ENCODE peak calls at places on chromosome 22, in nine cellular contexts. L, Y, Q, E, M, S, I, G and R are unnamed samples.

GRCh38 chr22:18055619-18056160 is 22.1 kb upstream of the PEX26 start:
- DNase-seq in Q (no peak), S (no peak), G (no peak), M (no peak), L (no peak), I (no peak), Y (no peak), E (no peak), R (no peak)

GRCh38 chr22:49934144-49934890 is 15.9 kb downstream of the CRELD2 start:
- DNase-seq in I (peak), G (no peak), M (peak), S (no peak), Q (no peak), L (peak), Y (peak), E (no peak), R (no peak)

GRCh38 chr22:19478086-19478392 is 954 bp downstream of the UFD1 start:
- DNase-seq in G (no peak), I (no peak), M (no peak), S (no peak), L (no peak), Y (no peak), E (no peak), Q (no peak), R (no peak)

GRCh38 chr22:42468841-42469240 is 36.6 kb upstream of the NFAM1 start:
- DNase-seq in G (no peak), I (no peak), L (peak), S (no peak), M (no peak), Q (no peak), E (no peak), Y (no peak), R (no peak)

GRCh38 chr22:36756746-36757607 is 18.9 kb downstream of the IFT27 start:
- DNase-seq in M (no peak), Q (no peak), I (no peak), E (peak), G (no peak), Y (no peak), L (no peak), S (no peak), R (no peak)

GRCh38 chr22:49676783-49677494 is 150.7 kb downstream of the BRD1 start:
- DNase-seq in L (peak), G (no peak), M (peak), S (no peak), E (peak), Y (no peak), Q (no peak), I (no peak), R (peak)

GRCh38 chr22:47393191-47393590 is 630.7 kb downstream of the TBC1D22A start:
- DNase-seq in Q (no peak), M (no peak), E (peak), G (no peak), L (peak), Y (no peak), S (no peak), I (no peak), R (no peak)

GRCh38 chr22:33112606-33113005 is 54.4 kb upstream of the SYN3 start:
- DNase-seq in L (no peak), Y (no peak), G (no peak), E (no peak), S (no peak), I (no peak), M (no peak), Q (no peak), R (no peak)

GRCh38 chr22:18999416-18999815 is 63.3 kb upstream of the PRODH start:
- DNase-seq in G (no peak), E (no peak), I (no peak), Y (no peak), L (no peak), Q (no peak), M (no peak), S (no peak), R (no peak)

GRCh38 chr22:28180804-28181203 is 261.7 kb upstream of the PITPNB start:
- DNase-seq in L (no peak), M (no peak), S (no peak), E (no peak), Q (no peak), G (no peak), I (no peak), Y (no peak), R (no peak)

GRCh38 chr22:17931400-17931825 is 92.9 kb downstream of the MICAL3 start:
- DNase-seq in L (no peak), M (no peak), Q (no peak), S (no peak), E (peak), Y (peak), G (no peak), I (no peak), R (no peak)

GRCh38 chr22:41504397-41504796 is 35.5 kb downstream of the ACO2 start:
- DNase-seq in L (no peak), G (no peak), I (no peak), E (no peak), Y (no peak), S (no peak), M (no peak), Q (no peak), R (no peak)

GRCh38 chr22:49400136-49400865 is 427.4 kb downstream of the BRD1 start:
- DNase-seq in Y (no peak), G (no peak), Q (no peak), E (peak), S (no peak), I (no peak), M (no peak), L (peak), R (no peak)

GRCh38 chr22:19336133-19337075 is 44.9 kb upstream of the CLTCL1 start:
- DNase-seq in Q (no peak), M (no peak), E (no peak), L (no peak), Y (no peak), I (no peak), G (no peak), S (no peak), R (no peak)

GRCh38 chr22:36544107-36544620 is 15.2 kb upstream of the EIF3D start:
- DNase-seq in S (no peak), G (no peak), M (no peak), I (no peak), L (no peak), Q (no peak), E (no peak), Y (no peak), R (no peak)

GRCh38 chr22:41647771-41648170 is 26.7 kb downstream of the XRCC6 start:
- DNase-seq in G (no peak), L (no peak), Q (no peak), S (no peak), E (no peak), M (no peak), Y (no peak), I (no peak), R (no peak)

GRCh38 chr22:27726726-27727449 is 74.7 kb downstream of the MN1 start:
- DNase-seq in Q (no peak), S (no peak), G (peak), E (peak), I (peak), M (no peak), L (peak), Y (no peak), R (no peak)

GRCh38 chr22:41524283-41524682 is 20.0 kb downstream of the POLR3H start:
- DNase-seq in Q (no peak), E (peak), I (no peak), L (peak), Y (no peak), S (no peak), M (peak), G (no peak), R (no peak)

GRCh38 chr22:28594784-28595324 is 84.8 kb downstream of the TTC28 start:
- DNase-seq in E (no peak), M (no peak), S (no peak), L (no peak), Q (no peak), G (peak), Y (peak), I (peak), R (no peak)

GRCh38 chr22:48422900-48423480 is 1404.7 kb downstream of the BRD1 start:
- DNase-seq in Y (no peak), E (peak), M (no peak), I (no peak), S (no peak), G (no peak), Q (no peak), L (no peak), R (no peak)

GRCh38 chr22:49534386-49534785 is 293.3 kb downstream of the BRD1 start:
- DNase-seq in G (no peak), Y (no peak), I (no peak), S (peak), E (peak), Q (no peak), L (peak), M (no peak), R (no peak)

GRCh38 chr22:20996598-20997535 is 5.1 kb downstream of the THAP7 start:
- DNase-seq in I (no peak), M (no peak), E (no peak), S (no peak), Y (no peak), L (peak), Q (no peak), G (no peak), R (no peak)

GRCh38 chr22:42300286-42301071 is 30.0 kb upstream of the TCF20 start:
- DNase-seq in M (no peak), I (peak), S (no peak), Q (no peak), Y (no peak), G (no peak), L (no peak), E (no peak), R (no peak)

GRCh38 chr22:35882226-35883027 is 146.2 kb downstream of the RBFOX2 start:
- DNase-seq in Q (no peak), S (no peak), Y (peak), I (no peak), G (no peak), M (no peak), E (no peak), L (no peak), R (no peak)

GRCh38 chr22:24117942-24118341 is 63.3 kb upstream of the SUSD2 start:
- DNase-seq in I (no peak), G (peak), S (peak), Q (no peak), M (no peak), L (no peak), Y (peak), E (no peak), R (no peak)
- TF ChIP-seq CTCF in I (no peak), G (no peak), S (no peak), Q (no peak), M (no peak), L (no peak), Y (peak), E (no peak), R (no peak)

DNA sequence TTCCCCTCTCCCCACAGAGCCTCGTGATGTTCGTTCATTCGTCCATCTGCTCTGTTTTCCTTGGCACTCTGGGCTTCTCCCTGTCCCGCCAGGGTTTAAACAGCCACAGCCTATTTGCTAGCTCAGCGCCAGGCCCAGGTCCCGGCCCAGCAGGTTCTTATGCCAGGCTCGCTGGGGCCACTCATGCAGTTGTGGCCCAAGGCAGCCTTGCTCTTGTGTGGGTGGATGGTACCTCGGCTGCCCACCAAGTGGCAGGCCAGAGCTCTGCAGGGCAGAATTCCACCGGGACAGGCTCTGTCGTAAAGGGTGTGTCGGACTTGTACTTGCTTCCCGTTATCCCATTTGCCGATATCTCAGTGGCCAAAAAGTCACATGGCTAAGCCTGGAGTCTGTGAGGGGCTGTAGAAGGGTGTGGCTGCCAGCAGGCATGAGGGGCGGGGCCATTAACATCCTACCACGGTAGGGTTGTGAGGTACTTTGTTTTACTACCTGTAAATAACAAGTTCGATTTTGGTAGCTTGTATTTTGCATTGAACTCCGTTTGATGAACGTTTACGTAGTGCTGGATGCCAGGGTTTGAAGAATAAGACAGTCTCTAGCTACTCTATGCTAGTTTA is 7.9 kb downstream of the FAM118A start:
- DNase-seq in S (peak), Q (no peak), E (no peak), M (no peak), Y (peak), G (peak), L (no peak), I (peak), R (no peak)
- TF ChIP-seq CTCF in S (no peak), Q (peak), E (peak), M (no peak), Y (peak), G (peak), L (peak), I (peak), R (no peak)

GRCh38 chr22:23769321-23769965 is 1.7 kb upstream of the CHCHD10 start:
- DNase-seq in G (no peak), M (no peak), S (no peak), Q (no peak), E (no peak), L (no peak), Y (no peak), I (peak), R (no peak)

GRCh38 chr22:23774114-23774921 is 1.7 kb downstream of the MMP11 start:
- DNase-seq in L (no peak), Q (no peak), Y (no peak), I (peak), E (no peak), S (no peak), G (no peak), M (no peak), R (no peak)

GRCh38 chr22:23773247-23774113 is 831 bp downstream of the MMP11 start:
- DNase-seq in G (peak), E (no peak), Y (no peak), L (no peak), Q (no peak), M (no peak), S (peak), I (peak), R (no peak)

GRCh38 chr22:23774922-23775436 is 2.3 kb downstream of the MMP11 start:
- DNase-seq in L (no peak), Y (no peak), G (no peak), I (peak), M (no peak), S (no peak), Q (no peak), E (no peak), R (no peak)

DNA sequence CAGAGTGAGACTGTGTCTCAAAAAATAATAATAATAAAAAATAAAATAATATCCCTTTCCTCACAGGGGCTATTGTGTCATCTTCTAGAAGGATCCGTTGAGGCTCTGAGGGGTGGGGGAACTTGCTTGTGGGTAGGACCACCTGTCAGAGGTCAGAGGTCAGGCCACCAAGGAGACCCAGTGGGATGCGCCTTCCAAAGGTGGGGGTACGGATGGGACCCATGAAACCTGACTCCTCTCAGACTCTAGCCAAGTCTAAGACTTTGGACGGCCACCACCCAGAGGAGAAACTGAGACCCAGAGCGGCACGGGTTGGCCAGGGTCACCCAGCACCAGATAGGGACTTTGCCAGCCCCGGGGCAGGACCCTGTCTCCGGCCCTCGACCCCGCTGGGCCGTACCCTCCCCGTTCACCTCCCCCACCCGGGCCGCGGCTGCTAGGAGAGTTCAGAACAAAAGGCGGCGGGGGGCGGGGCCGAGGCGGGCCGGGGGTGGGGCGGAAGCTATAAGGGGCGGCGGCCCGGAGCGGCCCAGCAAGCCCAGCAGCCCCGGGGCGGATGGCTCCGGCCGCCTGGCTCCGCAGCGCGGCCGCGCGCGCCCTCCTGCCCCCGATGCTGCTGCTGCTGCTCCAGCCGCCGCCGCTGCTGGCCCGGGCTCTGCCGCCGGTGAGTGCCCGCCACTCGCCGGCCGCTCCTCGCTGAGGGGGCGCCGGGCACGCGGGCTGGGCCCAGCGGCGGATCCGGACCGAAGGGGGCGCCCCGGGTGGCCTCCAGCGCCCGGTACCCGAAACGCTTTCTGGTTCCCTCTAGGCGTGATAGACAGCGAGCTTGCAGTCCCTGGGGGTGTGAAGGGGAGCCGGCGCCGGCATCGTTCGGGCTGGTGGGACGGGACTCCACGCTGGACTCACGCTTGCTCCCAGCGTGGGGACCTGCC is at the start of gene MMP11:
- DNase-seq in M (no peak), Y (peak), G (peak), I (peak), S (peak), E (no peak), Q (peak), L (peak), R (peak)
- TF ChIP-seq CTCF in M (no peak), Y (peak), G (no peak), I (no peak), S (no peak), E (no peak), Q (no peak), L (no peak), R (no peak)

GRCh38 chr22:44329179-44329796 is 16.5 kb upstream of the SHISAL1 start:
- DNase-seq in G (no peak), L (no peak), Q (no peak), I (no peak), Y (no peak), M (no peak), S (no peak), E (no peak), R (no peak)
- TF ChIP-seq CTCF in G (no peak), L (no peak), Q (no peak), I (no peak), Y (no peak), M (no peak), S (no peak), E (no peak), R (no peak)

GRCh38 chr22:30970356-30970746 is 1.3 kb downstream of the TUG1 start:
- DNase-seq in M (no peak), L (no peak), G (peak), E (no peak), Q (no peak), I (no peak), S (no peak), Y (no peak), R (no peak)
- TF ChIP-seq CTCF in M (no peak), L (no peak), G (no peak), E (no peak), Q (no peak), I (no peak), S (no peak), Y (no peak), R (no peak)

DNA sequence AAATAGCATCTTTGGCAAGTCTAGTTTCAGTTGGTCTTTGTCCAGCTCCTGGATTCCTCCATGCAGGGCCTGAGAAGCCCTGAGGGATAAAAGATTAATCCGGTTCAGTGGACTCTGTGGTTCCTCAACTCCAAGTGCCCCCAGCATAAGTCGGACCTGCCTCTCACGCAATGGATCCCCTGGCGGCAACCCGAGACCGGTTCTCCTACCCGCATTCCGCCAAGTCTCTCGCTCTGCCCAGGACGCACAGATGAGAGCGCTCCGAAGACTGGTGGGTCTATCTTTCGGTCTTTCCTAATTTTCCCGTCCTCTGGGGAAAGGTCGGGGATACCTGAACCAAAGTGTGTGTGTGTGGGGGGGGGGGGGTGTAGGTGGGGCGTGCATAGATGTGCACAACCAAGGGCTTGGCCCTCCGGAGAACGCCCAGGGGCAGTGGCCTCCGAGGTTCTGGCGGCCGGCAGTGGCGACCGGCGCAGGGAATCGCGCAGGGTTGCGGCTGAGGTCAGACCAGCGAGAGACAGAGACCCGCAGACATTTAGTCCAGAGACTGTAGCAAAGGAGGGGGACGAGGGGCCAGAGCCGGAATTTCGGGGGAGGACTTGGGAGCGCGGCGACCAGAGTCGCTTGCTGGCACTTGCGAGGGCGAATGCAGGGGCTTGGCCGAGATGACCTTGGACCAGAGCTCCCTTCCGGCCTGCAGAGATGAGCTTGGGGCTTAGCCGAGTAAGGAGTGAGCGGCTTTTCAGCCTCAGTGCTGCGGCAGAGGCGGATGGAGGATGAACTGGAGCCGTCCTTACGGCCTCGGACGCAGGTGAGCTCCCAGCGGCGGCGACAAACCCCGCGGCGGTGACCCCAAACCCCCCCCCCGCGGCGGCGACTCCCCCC is 712 bp upstream of the SLC2A11 start:
- DNase-seq in G (peak), Q (peak), Y (peak), L (peak), E (no peak), M (no peak), I (peak), S (peak), R (no peak)
- TF ChIP-seq CTCF in G (no peak), Q (peak), Y (peak), L (no peak), E (no peak), M (no peak), I (no peak), S (no peak), R (no peak)

GRCh38 chr22:22450343-22450839 is 58.2 kb downstream of the ZNF280B start:
- DNase-seq in G (no peak), E (no peak), Q (no peak), Y (no peak), I (no peak), L (no peak), S (no peak), M (no peak), R (no peak)
- TF ChIP-seq CTCF in G (no peak), E (no peak), Q (no peak), Y (no peak), I (no peak), L (no peak), S (no peak), M (no peak), R (no peak)